ENCODE peak calls at places on chromosomes 1 and 21, in four cellular contexts. E, B, H and D are unnamed samples.

GRCh38 chr1:29607236-29607635 is 370.9 kb downstream of the PTPRU start:
- DNase-seq in E (no peak), B (no peak), H (no peak), D (no peak)

GRCh38 chr1:53501065-53502005 is 42.1 kb downstream of the DMRTB1 start:
- DNase-seq in E (no peak), B (no peak), H (no peak), D (no peak)

GRCh38 chr1:50080904-50081586 is 27.7 kb upstream of the ELAVL4 start:
- DNase-seq in E (peak; percentile 23), B (no peak), H (no peak), D (no peak)

GRCh38 chr1:121522061-121522759 is 337.4 kb downstream of the SRGAP2C start:
- DNase-seq in E (no peak), B (no peak), H (no peak), D (no peak)

GRCh38 chr1:147665521-147665920 is 4.8 kb downstream of the ACP6 start:
- DNase-seq in E (no peak), B (peak; percentile 36), H (no peak), D (peak; percentile 19)

GRCh38 chr1:180594723-180595122 is 36.0 kb downstream of the OVAAL start:
- DNase-seq in E (peak; percentile 60), B (no peak), H (no peak), D (no peak)

GRCh38 chr21:45136927-45137611 is 62.7 kb downstream of the ADARB1 start:
- DNase-seq in E (peak; percentile 92), B (peak; percentile 91), H (peak; percentile 90), D (peak; percentile 87)

GRCh38 chr1:40143891-40144575 is 17.2 kb upstream of the RLF start:
- DNase-seq in E (peak; percentile 56), B (peak; percentile 83), H (peak; percentile 66), D (peak; percentile 68)

GRCh38 chr1:41764608-41765007 is 154.1 kb downstream of the HIVEP3 start:
- DNase-seq in E (no peak), B (no peak), H (no peak), D (no peak)

GRCh38 chr1:228512852-228513243 is 25.7 kb downstream of the RNF187 start:
- DNase-seq in E (no peak), B (no peak), H (no peak), D (no peak)

GRCh38 chr21:33299181-33299752 is 25.5 kb upstream of the IFNAR1 start:
- DNase-seq in E (no peak), B (no peak), H (no peak), D (no peak)

GRCh38 chr1:16613185-16614147 is at the start of gene NBPF1:
- DNase-seq in E (peak; percentile 98), B (peak; percentile 99), H (peak; percentile 94), D (peak; percentile 98)
- TF ChIP-seq CTCF in E (no peak), B (no peak), H (no peak), D (peak; percentile 10)

DNA sequence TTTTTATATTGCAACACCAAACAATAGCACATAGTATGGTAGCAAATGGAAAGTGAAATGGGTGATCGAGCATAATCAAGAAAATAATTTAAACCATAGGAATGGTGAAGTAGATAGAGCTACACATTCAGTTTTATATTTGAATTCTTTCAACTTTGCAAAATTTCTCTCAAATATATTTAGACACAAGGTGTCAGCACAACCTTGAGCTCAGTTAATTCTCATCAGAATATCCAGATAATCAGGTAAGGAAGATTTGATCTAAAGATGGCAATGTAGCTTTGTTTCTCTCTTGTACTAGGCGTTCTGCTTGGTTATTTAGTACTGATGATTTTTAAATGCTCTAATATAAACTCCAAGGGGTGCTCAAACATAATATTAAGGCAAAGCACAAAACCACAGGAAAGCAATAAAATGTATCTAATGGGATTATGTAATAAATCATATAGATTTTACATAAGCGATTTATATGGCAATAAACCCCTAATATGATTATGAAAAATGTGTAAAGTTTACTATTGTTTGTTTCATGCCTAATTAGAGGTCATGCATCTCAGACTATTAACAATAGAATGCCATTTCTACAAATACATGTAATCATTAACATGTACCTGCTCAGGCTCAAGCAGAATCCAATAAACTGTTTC is 32.4 kb upstream of the SERTAD4 start:
- DNase-seq in E (no peak), B (no peak), H (no peak), D (no peak)
- TF ChIP-seq CTCF in E (no peak), B (no peak), H (no peak), D (no peak)

DNA sequence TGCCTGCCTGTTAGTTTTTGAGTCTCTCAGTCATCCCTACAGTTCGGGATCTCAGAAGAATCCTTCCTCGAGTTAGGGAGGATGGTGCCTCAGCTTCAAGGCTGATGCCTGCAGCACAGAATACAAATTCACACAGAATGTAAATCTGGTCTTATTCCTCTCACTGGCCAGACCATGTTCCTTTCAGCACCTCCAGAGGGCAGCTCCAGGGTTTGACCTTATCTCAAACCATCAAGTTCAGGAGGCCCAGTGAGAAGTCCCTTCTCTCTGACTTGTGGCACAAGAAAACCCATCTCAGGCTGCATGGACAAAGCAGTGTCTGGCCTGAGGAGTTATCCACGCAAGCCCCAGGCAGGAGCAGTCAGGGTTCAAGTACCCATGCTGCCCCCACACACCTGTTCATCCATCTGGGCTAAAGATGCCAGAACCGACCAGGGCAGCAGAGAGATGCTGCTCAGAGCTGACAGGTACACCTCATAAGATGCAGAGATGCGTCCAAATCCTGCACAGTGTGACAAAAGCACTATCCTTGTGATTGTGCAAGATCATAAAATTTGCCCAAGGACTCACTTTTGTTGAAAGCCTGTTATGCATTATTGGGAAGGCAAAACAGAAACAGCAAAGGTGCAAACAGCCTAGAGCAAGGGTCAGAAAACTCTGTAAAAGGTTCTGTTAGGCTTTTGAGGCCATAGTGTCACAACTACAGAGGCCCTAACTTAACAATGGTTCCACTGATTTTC is 49.8 kb downstream of the BCAR3 start:
- DNase-seq in E (no peak), B (peak; percentile 58), H (no peak), D (no peak)
- TF ChIP-seq CTCF in E (peak; percentile 34), B (peak; percentile 24), H (peak; percentile 14), D (peak; percentile 53)

DNA sequence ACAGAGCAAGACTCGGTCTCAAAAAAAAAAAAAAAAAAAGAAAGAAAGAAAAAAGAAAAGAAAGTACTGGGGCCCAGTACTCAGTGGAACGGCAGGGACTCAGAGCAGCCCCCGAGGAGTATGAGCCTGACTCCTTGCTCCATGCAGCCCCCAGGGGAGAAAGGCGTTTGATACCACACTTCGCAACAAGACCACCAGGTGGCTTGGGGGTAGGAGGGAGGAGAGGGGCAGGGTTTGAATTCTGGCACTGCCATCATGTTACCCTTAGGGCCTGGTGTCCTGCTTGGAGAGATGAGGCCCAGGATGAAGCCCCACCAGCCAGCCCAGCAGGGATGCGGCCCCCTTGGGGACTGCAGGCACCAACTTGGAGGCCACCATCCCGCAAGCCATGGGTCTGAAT is 321.3 kb upstream of the VAMP3 start:
- DNase-seq in E (no peak), B (no peak), H (no peak), D (no peak)
- TF ChIP-seq CTCF in E (no peak), B (no peak), H (no peak), D (no peak)

DNA sequence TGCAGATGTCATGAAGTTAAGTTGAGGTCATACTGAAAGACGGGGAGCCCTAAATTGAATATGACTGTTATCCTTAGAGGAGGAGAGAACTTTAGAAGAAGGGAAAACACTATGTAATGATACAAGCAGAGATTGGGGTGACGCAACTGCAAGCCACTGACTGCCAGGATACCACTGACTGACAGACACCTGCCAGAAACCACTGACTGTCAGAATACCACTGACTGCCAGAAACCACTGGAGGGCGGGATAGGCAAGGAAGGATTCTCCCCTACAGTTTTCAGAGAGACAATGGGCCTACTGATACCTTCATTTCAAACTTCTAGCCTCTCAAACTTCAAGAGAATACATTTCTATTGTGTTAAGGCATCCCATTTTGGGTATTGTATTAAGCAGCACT is 388.7 kb downstream of the USH2A start:
- DNase-seq in E (peak; percentile 64), B (no peak), H (peak; percentile 6), D (no peak)
- TF ChIP-seq CTCF in E (peak; percentile 89), B (no peak), H (peak; percentile 21), D (peak; percentile 38)

DNA sequence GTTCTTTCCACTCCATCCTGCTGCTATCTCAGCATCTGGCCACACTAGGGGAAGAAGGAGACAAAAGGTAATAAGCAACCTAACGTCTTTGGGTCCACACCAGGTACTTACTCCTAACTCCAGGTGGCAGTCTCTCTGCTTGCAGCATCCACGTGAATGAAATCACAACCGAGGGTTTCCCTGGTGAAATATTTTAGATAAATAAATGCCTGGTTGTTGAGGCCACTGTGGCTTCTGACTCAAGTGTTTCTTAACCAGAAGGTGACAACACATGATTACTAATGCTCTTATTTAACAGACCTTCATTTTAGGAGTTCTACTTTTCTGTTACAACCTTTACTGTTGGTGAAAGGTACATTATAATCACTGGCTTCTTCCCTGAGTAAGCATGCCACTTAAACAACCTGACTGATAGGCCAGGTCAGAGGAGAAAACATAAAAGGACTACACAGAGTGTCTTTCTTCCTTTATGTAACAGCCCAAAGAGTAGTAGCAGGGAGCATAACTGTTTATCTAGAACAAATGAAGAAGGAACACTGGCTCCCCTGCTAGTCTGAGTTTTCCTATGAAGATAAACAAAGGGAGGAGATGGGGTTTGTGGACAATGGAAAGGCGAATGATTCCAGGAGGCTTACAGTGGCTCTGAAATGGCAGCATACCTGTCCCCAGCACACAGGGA is 59.9 kb downstream of the SYT6 start:
- DNase-seq in E (no peak), B (peak; percentile 28), H (peak; percentile 28), D (peak; percentile 22)
- TF ChIP-seq CTCF in E (peak; percentile 11), B (no peak), H (peak; percentile 9), D (peak; percentile 43)

GRCh38 chr1:244836598-244836997 is 1.1 kb downstream of the COX20 start:
- DNase-seq in E (no peak), B (peak; percentile 50), H (peak; percentile 25), D (no peak)

GRCh38 chr1:244834596-244835275 is 722 bp upstream of the COX20 start:
- DNase-seq in E (peak; percentile 96), B (peak; percentile 95), H (peak; percentile 92), D (peak; percentile 87)

GRCh38 chr1:244836135-244836521 is 670 bp downstream of the COX20 start:
- DNase-seq in E (no peak), B (peak; percentile 64), H (peak; percentile 47), D (no peak)

GRCh38 chr1:244835276-244836134 is at the start of gene COX20:
- DNase-seq in E (no peak), B (peak; percentile 98), H (peak; percentile 88), D (peak; percentile 77)

GRCh38 chr1:244833734-244834595 is 1.5 kb upstream of the COX20 start:
- DNase-seq in E (peak; percentile 66), B (peak; percentile 71), H (peak; percentile 69), D (peak; percentile 68)
- TF ChIP-seq CTCF in E (peak; percentile 44), B (peak; percentile 5), H (peak; percentile 27), D (peak; percentile 41)

GRCh38 chr1:24201941-24202440 is 14.9 kb upstream of the IFNLR1 start:
- DNase-seq in E (peak; percentile 50), B (peak; percentile 91), H (peak; percentile 86), D (peak; percentile 87)
- TF ChIP-seq CTCF in E (peak; percentile 72), B (peak; percentile 57), H (peak; percentile 96), D (peak; percentile 85)